ENCODE peak calls at places on chromosomes 6 and 20, in four cellular contexts. M is dorsolateral prefrontal cortex; L is ACHN; I is CD8-positive, alpha-beta memory T cell. B is an unnamed sample.
A peak's percentile ranks its signal among the peaks of the same experiment; 100 is the strongest.

GRCh38 chr20:60254901-60255411 is 296.7 kb downstream of the CDH26 start:
- DNase-seq in L (peak; percentile 57), M (no peak), I (no peak), B (no peak)

GRCh38 chr20:56005389-56005715 is at the start of gene CBLN4:
- DNase-seq in M (no peak), I (no peak), L (no peak), B (no peak)

GRCh38 chr6:135880066-135880972 is 28.8 kb downstream of the PDE7B start:
- DNase-seq in M (no peak), I (peak; percentile 6), L (peak; percentile 81), B (no peak)

GRCh38 chr6:96015321-96015790 is 418 bp upstream of the FUT9 start:
- DNase-seq in I (no peak), M (peak; percentile 82), L (peak; percentile 12), B (no peak)

GRCh38 chr6:164665328-164665727 is 644.1 kb downstream of the C6orf118 start:
- DNase-seq in M (no peak), I (no peak), L (no peak), B (no peak)

GRCh38 chr6:21587925-21588811 is 5.4 kb upstream of the SOX4 start:
- DNase-seq in I (peak; percentile 6), M (no peak), L (peak; percentile 41), B (peak; percentile 49)

GRCh38 chr20:47666304-47666703 is 119.0 kb downstream of the SULF2 start:
- DNase-seq in M (no peak), L (no peak), I (no peak), B (peak; percentile 80)

GRCh38 chr6:139376054-139376355 is 1.6 kb upstream of the CITED2 start:
- DNase-seq in M (no peak), L (peak; percentile 34), I (no peak), B (no peak)

GRCh38 chr6:81929828-81930227 is 177.3 kb upstream of the TENT5A start:
- DNase-seq in M (no peak), L (no peak), I (no peak), B (no peak)

GRCh38 chr6:111521497-111522275 is 38.7 kb upstream of the REV3L start:
- DNase-seq in I (no peak), M (no peak), L (no peak), B (no peak)